ENCODE peak calls at places on chromosome 18, in eight cellular contexts. R is epithelial cell of esophagus; T is EH; Z is cardiac fibroblast; H is choroid plexus epithelial cell; X is activated T-helper 1 cell treated with Interleukin-2 at 50 U/mL for 16 hours; K is stromal cell of bone marrow; C is activated CD4-positive, alpha-beta T cell treated with anti-CD3 and anti-CD28 coated beads, Interleukin-2, amount 50 U/mL, for 48 hours. O is an unnamed sample.

GRCh38 chr18:65352183-65352582 is 398.6 kb upstream of the CDH7 start:
- DNase-seq in T (no peak), H (no peak), K (no peak), X (no peak), Z (no peak), R (no peak), C (no peak), O (no peak)

GRCh38 chr18:39835303-39836030 is 2119.6 kb upstream of the PIK3C3 start:
- DNase-seq in K (no peak), H (peak), R (peak), C (no peak), T (peak), Z (no peak), X (no peak), O (peak)

GRCh38 chr18:63705401-63705800 is 2.6 kb downstream of the SERPINB11 start:
- DNase-seq in K (no peak), Z (no peak), X (no peak), T (no peak), H (no peak), R (no peak), C (no peak), O (no peak)

GRCh38 chr18:27685807-27686412 is 491.0 kb downstream of the CDH2 start:
- DNase-seq in R (peak), K (peak), Z (peak), H (peak), X (no peak), C (no peak), T (peak), O (peak)

GRCh38 chr18:13800505-13801259 is 23.3 kb upstream of the MC5R start:
- DNase-seq in H (peak), C (peak), Z (peak), R (peak), X (peak), K (no peak), T (peak), O (peak)

GRCh38 chr18:32289480-32290075 is 99.7 kb downstream of the MEP1B start:
- DNase-seq in K (peak), R (peak), T (peak), Z (peak), X (no peak), H (peak), C (peak), O (peak)

GRCh38 chr18:75204978-75205759 is 3.8 kb downstream of the PTGR3 start:
- DNase-seq in C (no peak), K (no peak), Z (no peak), H (no peak), T (peak), X (no peak), R (no peak), O (no peak)

GRCh38 chr18:54828290-54828871 is at the start of gene RAB27B:
- DNase-seq in H (peak), C (peak), R (peak), X (peak), T (peak), K (peak), Z (peak), O (peak)

GRCh38 chr18:26813043-26813442 is 52.5 kb downstream of the AQP4 start:
- DNase-seq in R (peak), C (no peak), H (peak), Z (peak), X (no peak), K (no peak), T (no peak), O (no peak)

GRCh38 chr18:23563377-23564043 is 22.8 kb downstream of the NPC1 start:
- DNase-seq in C (no peak), Z (peak), X (no peak), K (peak), H (peak), T (peak), R (peak), O (peak)

GRCh38 chr18:62957885-62958472 is 242.6 kb downstream of the PHLPP1 start:
- DNase-seq in Z (peak), K (peak), T (peak), C (peak), X (no peak), R (peak), H (peak), O (peak)

GRCh38 chr18:21662591-21662990 is 42.0 kb downstream of the ABHD3 start:
- DNase-seq in K (no peak), R (no peak), X (no peak), Z (no peak), H (no peak), C (no peak), T (no peak), O (no peak)

GRCh38 chr18:12394428-12394827 is 13.3 kb upstream of the PRELID3A start:
- DNase-seq in C (no peak), T (peak), Z (no peak), X (no peak), R (peak), K (no peak), H (peak), O (no peak)

GRCh38 chr18:9831723-9832199 is 54.0 kb upstream of the TXNDC2 start:
- DNase-seq in K (no peak), X (no peak), C (no peak), Z (no peak), R (no peak), T (no peak), H (no peak), O (no peak)

GRCh38 chr18:53991805-53992204 is 232.7 kb downstream of the MBD2 start:
- DNase-seq in T (peak), H (peak), R (no peak), K (peak), Z (peak), C (no peak), X (no peak), O (no peak)

GRCh38 chr18:62715829-62716678 is 713 bp downstream of the PHLPP1 start:
- DNase-seq in X (peak), K (no peak), H (peak), Z (peak), T (peak), C (peak), R (peak), O (peak)

GRCh38 chr18:57004366-57005121 is 142.3 kb upstream of the BOD1L2 start:
- DNase-seq in H (peak), Z (peak), X (no peak), K (peak), R (peak), C (no peak), T (peak), O (peak)

O was measured in fibroblast of gingiva.